ENCODE peak calls at places on chromosomes 6 and 20, in four cellular contexts. J is right lobe of liver, K is 8988T, N is putamen. H is an unnamed sample.

GRCh38 chr6:25439368-25439767 is 160.2 kb downstream of the CARMIL1 start:
- DNase-seq in N (no peak), K (no peak), J (no peak), H (no peak)

GRCh38 chr6:106820412-106820852 is 154.1 kb downstream of the CD24 start:
- DNase-seq in J (no peak), N (no peak), K (no peak), H (peak; percentile 68)

GRCh38 chr6:92541457-92542060 is 877.8 kb downstream of the EPHA7 start:
- DNase-seq in K (no peak), J (no peak), N (no peak), H (no peak)

GRCh38 chr6:30557683-30557981 is 537 bp downstream of the PRR3 start:
- DNase-seq in J (no peak), N (no peak), K (no peak), H (no peak)

GRCh38 chr20:36396340-36396739 is 90.2 kb downstream of the DLGAP4 start:
- DNase-seq in J (no peak), K (no peak), N (no peak), H (no peak)

GRCh38 chr6:30200551-30201281 is 12.5 kb downstream of the TRIM26 start:
- DNase-seq in J (peak; percentile 84), K (no peak), N (no peak), H (no peak)

GRCh38 chr6:47342824-47343223 is 33.1 kb upstream of the TNFRSF21 start:
- DNase-seq in J (no peak), K (no peak), N (no peak), H (no peak)

GRCh38 chr20:10469599-10469998 is 34.5 kb downstream of the SLX4IP start:
- DNase-seq in K (peak; percentile 15), J (no peak), N (peak; percentile 51), H (peak; percentile 88)

GRCh38 chr6:152904678-152905077 is 78.2 kb downstream of the FBXO5 start:
- DNase-seq in J (no peak), N (no peak), K (no peak), H (no peak)

GRCh38 chr20:44861547-44862006 is 23.9 kb upstream of the YWHAB start:
- DNase-seq in N (no peak), J (no peak), K (peak; percentile 31), H (peak; percentile 91)

GRCh38 chr6:56862415-56863175 is 92.3 kb upstream of the BEND6 start:
- DNase-seq in N (no peak), J (no peak), K (no peak), H (no peak)

GRCh38 chr6:11700118-11700718 is 78.4 kb downstream of the ADTRP start:
- DNase-seq in J (no peak), N (peak; percentile 9), K (no peak), H (peak; percentile 66)

GRCh38 chr20:30488941-30489601 is 768.4 kb upstream of the DEFB115 start:
- DNase-seq in J (peak; percentile 40), K (no peak), N (no peak), H (no peak)

H was measured in AG10803.